ENCODE peak calls at places on chromosomes 7 and 10, in seven cellular contexts. J is brain microvascular endothelial cell, Z is left lung, Q is ovary, P is GM12865, T is cardiac fibroblast, G is K562. Y is an unnamed sample.

GRCh38 chr7:135761751-135762488 is 13.3 kb upstream of the FAM180A start:
- DNase-seq in J (peak), Z (no peak), Q (no peak), P (no peak), T (peak), G (no peak), Y (no peak)

GRCh38 chr7:3399858-3400257 is 98.8 kb downstream of the SDK1 start:
- DNase-seq in J (peak), Z (no peak), Q (no peak), P (peak), T (peak), G (no peak), Y (no peak)

GRCh38 chr10:71797533-71798307 is 24.4 kb upstream of the VSIR start:
- DNase-seq in J (no peak), Z (no peak), Q (no peak), P (no peak), T (no peak), G (peak), Y (no peak)

GRCh38 chr10:97648557-97649404 is 8.3 kb downstream of the PI4K2A start:
- DNase-seq in J (peak), Z (peak), Q (no peak), P (peak), T (peak), G (peak), Y (no peak)

GRCh38 chr7:71705901-71706300 is 574.0 kb downstream of the GALNT17 start:
- DNase-seq in J (no peak), Z (no peak), Q (no peak), P (no peak), T (no peak), G (no peak), Y (no peak)

GRCh38 chr7:35714862-35715261 is 19.9 kb upstream of the HERPUD2 start:
- DNase-seq in J (no peak), Z (no peak), Q (no peak), P (peak), T (no peak), G (no peak), Y (no peak)

GRCh38 chr10:29140991-29141390 is 147.9 kb upstream of the LYZL1 start:
- DNase-seq in J (peak), Z (no peak), Q (no peak), P (no peak), T (peak), G (no peak), Y (no peak)

GRCh38 chr10:96324447-96324846 is 20.2 kb downstream of the DNTT start:
- DNase-seq in J (no peak), Z (no peak), Q (no peak), P (no peak), T (no peak), G (no peak), Y (no peak)

GRCh38 chr7:142554555-142555532 is 194.4 kb upstream of the PRSS1 start:
- DNase-seq in J (no peak), Z (no peak), Q (no peak), P (no peak), T (peak), G (no peak), Y (no peak)

GRCh38 chr10:69248117-69248730 is 28.1 kb downstream of the HKDC1 start:
- DNase-seq in J (no peak), Z (no peak), Q (no peak), P (no peak), T (no peak), G (peak), Y (no peak)

GRCh38 chr7:97819161-97819560 is 53.0 kb downstream of the ASNS start:
- DNase-seq in J (no peak), Z (no peak), Q (no peak), P (no peak), T (no peak), G (no peak), Y (no peak)

GRCh38 chr10:87973635-87974034 is 110.2 kb downstream of the PTEN start:
- DNase-seq in J (no peak), Z (no peak), Q (no peak), P (no peak), T (peak), G (no peak), Y (no peak)

GRCh38 chr10:13885238-13885990 is 298.6 kb downstream of the PRPF18 start:
- DNase-seq in J (no peak), Z (no peak), Q (no peak), P (no peak), T (no peak), G (no peak), Y (no peak)

GRCh38 chr10:121327727-121328126 is 270.5 kb downstream of the FGFR2 start:
- DNase-seq in J (no peak), Z (no peak), Q (no peak), P (no peak), T (no peak), G (no peak), Y (no peak)

GRCh38 chr7:120793213-120793936 is 64.6 kb downstream of the TSPAN12 start:
- DNase-seq in J (no peak), Z (no peak), Q (no peak), P (no peak), T (no peak), G (no peak), Y (no peak)

GRCh38 chr10:61943699-61944444 is 42.4 kb downstream of the ARID5B start:
- DNase-seq in J (peak), Z (no peak), Q (no peak), P (peak), T (peak), G (no peak), Y (no peak)
- TF ChIP-seq CTCF in J (no peak), Z (no peak), Q (peak), P (peak), T (peak), G (no peak), Y (no peak)

GRCh38 chr10:43074827-43075611 is 1.9 kb upstream of the RET start:
- DNase-seq in J (no peak), Z (no peak), Q (no peak), P (no peak), T (no peak), G (no peak), Y (no peak)

GRCh38 chr10:43076876-43077420 is at the start of gene RET:
- DNase-seq in J (no peak), Z (peak), Q (no peak), P (no peak), T (peak), G (peak), Y (peak)

GRCh38 chr10:43076311-43076875 is 476 bp upstream of the RET start:
- DNase-seq in J (no peak), Z (no peak), Q (no peak), P (no peak), T (peak), G (peak), Y (no peak)

GRCh38 chr10:43074409-43074808 is 2.5 kb upstream of the RET start:
- DNase-seq in J (no peak), Z (no peak), Q (no peak), P (no peak), T (no peak), G (no peak), Y (no peak)

GRCh38 chr10:43075612-43076003 is 1.3 kb upstream of the RET start:
- DNase-seq in J (no peak), Z (no peak), Q (no peak), P (no peak), T (peak), G (peak), Y (no peak)
- TF ChIP-seq CTCF in J (peak), Z (no peak), Q (no peak), P (peak), T (peak), G (peak), Y (no peak)

DNA sequence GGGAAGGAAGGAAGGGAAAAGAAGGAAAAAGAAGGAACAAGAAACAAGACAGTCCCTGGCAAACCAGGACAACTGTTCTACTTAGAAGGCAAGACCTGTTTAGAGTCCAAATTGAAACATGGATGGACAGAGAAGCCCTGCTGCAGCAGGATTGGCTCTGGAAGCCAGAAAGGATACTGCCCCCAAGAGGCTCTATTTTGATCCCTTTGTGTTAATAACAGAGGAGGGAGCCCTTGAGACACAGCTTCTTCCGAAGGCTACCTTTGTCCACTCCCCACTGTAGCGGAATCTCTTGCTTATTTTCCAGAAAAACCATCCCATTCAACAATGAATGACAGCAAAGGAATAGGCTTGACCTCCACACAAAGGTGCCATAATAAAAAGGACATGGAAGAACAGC is 120.3 kb upstream of the FOXK1 start:
- DNase-seq in J (no peak), Z (no peak), Q (no peak), P (no peak), T (no peak), G (no peak), Y (no peak)
- TF ChIP-seq CTCF in J (no peak), Z (no peak), Q (no peak), P (no peak), T (no peak), G (peak), Y (no peak)

GRCh38 chr7:13538669-13539068 is 450.8 kb downstream of the ETV1 start:
- DNase-seq in J (peak), Z (no peak), Q (no peak), P (no peak), T (peak), G (no peak), Y (no peak)

GRCh38 chr7:13541326-13541725 is 448.1 kb downstream of the ETV1 start:
- DNase-seq in J (no peak), Z (no peak), Q (no peak), P (no peak), T (no peak), G (no peak), Y (no peak)

GRCh38 chr7:13542451-13542850 is 447.0 kb downstream of the ETV1 start:
- DNase-seq in J (no peak), Z (no peak), Q (no peak), P (no peak), T (no peak), G (no peak), Y (no peak)

GRCh38 chr7:13540429-13540828 is 449.0 kb downstream of the ETV1 start:
- DNase-seq in J (peak), Z (no peak), Q (no peak), P (no peak), T (peak), G (no peak), Y (no peak)
- TF ChIP-seq CTCF in J (no peak), Z (no peak), Q (no peak), P (no peak), T (no peak), G (no peak), Y (no peak)

DNA sequence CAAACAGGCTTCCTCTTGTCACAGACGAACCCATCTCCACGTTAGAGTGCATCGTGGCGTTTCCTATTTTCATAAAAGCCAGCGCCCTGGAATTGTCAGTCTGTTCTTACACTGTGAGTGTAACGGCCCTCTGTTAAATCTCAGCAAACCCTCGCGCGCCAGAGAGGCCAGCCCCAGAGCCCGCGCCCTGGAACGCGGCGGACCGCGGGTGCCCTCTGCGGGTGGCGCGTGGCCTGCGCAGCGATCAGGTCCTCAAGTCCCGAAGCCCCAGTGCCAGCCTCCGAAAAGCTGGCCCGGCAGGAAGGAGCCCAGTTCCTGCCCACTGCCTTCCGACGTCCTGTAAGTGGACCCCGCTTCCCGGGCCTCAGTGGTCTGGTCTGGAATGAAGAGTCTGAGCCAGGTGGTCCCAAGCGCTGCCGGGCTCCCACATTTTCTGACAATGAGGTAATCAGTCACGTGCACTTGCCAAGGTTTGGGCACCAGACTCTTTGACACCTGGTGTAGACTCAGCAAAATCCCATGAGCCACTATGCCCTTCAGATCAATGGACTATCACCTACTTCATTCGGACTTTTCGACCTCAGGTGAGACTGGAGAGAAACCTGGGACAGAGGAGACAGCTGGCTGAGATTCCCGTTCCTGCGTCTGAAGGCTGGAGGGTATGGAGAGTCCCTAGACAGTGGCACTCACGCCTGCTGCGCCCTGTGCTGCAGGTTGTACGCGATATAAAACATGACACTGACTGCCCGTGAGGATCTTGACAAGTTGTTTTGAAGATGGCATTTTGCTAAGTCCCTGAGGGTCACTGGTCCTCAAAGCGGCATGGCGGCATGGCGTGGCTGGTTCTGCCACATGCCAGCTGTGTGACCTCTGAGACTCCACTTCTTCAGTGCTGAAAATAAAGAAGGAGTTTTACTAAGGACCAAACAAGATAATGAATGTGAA is 109.4 kb upstream of the LANCL2 start:
- DNase-seq in J (peak), Z (peak), Q (peak), P (peak), T (peak), G (peak), Y (peak)
- TF ChIP-seq CTCF in J (peak), Z (peak), Q (peak), P (peak), T (peak), G (peak), Y (peak)

GRCh38 chr7:155009570-155010157 is 6.7 kb upstream of the PAXIP1 start:
- DNase-seq in J (no peak), Z (no peak), Q (no peak), P (peak), T (peak), G (peak), Y (no peak)

GRCh38 chr7:155003215-155003999 is 483 bp upstream of the PAXIP1 start:
- DNase-seq in J (peak), Z (peak), Q (peak), P (peak), T (peak), G (peak), Y (peak)

GRCh38 chr7:155011081-155011480 is 8.2 kb upstream of the PAXIP1 start:
- DNase-seq in J (no peak), Z (no peak), Q (no peak), P (no peak), T (no peak), G (no peak), Y (no peak)

GRCh38 chr7:155002411-155003214 is at the start of gene PAXIP1:
- DNase-seq in J (no peak), Z (peak), Q (no peak), P (peak), T (no peak), G (peak), Y (peak)

GRCh38 chr7:155007947-155008346 is 5.0 kb upstream of the PAXIP1 start:
- DNase-seq in J (no peak), Z (no peak), Q (no peak), P (peak), T (peak), G (peak), Y (no peak)
- TF ChIP-seq CTCF in J (peak), Z (no peak), Q (no peak), P (peak), T (peak), G (peak), Y (peak)

Y was measured in D721Med.